ENCODE peak calls at places on chromosomes 3 and 15, in four cellular contexts. H, Z, P and D are unnamed samples. For H3K36me3, the result is how much of the 10 kb centered on the place peaks cover.

GRCh38 chr3:35864871-35865270 is 225.5 kb downstream of the ARPP21 start:
- DNase-seq in P (no peak), H (no peak), Z (no peak), D (no peak)

GRCh38 chr3:66021731-66022131 is 17.0 kb downstream of the MAGI1 start:
- DNase-seq in H (peak), Z (peak), P (peak), D (peak)

GRCh38 chr15:40891810-40892448 is 2.3 kb upstream of the VPS18 start:
- DNase-seq in Z (peak), H (peak), P (peak), D (no peak)

GRCh38 chr15:83106994-83107840 is at the start of gene TM6SF1:
- DNase-seq in P (no peak), H (peak), Z (no peak), D (no peak)

GRCh38 chr15:77025941-77026411 is 31.1 kb downstream of the PSTPIP1 start:
- DNase-seq in Z (no peak), H (no peak), P (no peak), D (no peak)

GRCh38 chr3:183244219-183244618 is 8.8 kb upstream of the B3GNT5 start:
- DNase-seq in P (no peak), Z (peak), H (no peak), D (peak)

GRCh38 chr3:113560845-113561623 is 28.7 kb downstream of the SIDT1 start:
- DNase-seq in P (peak), Z (peak), H (no peak), D (no peak)

GRCh38 chr3:15539066-15539465 is 17.6 kb upstream of the COLQ start:
- DNase-seq in Z (no peak), P (no peak), H (no peak), D (no peak)

GRCh38 chr3:127195417-127195816 is 2.5 kb downstream of the PRR23E start:
- DNase-seq in P (no peak), H (no peak), Z (no peak), D (no peak)

GRCh38 chr15:80152896-80153876 is at the start of gene FAH:
- DNase-seq in P (peak), H (no peak), Z (peak), D (peak)

GRCh38 chr3:55579499-55579898 is 92.4 kb upstream of the WNT5A start:
- DNase-seq in Z (no peak), P (no peak), H (no peak), D (no peak)

DNA sequence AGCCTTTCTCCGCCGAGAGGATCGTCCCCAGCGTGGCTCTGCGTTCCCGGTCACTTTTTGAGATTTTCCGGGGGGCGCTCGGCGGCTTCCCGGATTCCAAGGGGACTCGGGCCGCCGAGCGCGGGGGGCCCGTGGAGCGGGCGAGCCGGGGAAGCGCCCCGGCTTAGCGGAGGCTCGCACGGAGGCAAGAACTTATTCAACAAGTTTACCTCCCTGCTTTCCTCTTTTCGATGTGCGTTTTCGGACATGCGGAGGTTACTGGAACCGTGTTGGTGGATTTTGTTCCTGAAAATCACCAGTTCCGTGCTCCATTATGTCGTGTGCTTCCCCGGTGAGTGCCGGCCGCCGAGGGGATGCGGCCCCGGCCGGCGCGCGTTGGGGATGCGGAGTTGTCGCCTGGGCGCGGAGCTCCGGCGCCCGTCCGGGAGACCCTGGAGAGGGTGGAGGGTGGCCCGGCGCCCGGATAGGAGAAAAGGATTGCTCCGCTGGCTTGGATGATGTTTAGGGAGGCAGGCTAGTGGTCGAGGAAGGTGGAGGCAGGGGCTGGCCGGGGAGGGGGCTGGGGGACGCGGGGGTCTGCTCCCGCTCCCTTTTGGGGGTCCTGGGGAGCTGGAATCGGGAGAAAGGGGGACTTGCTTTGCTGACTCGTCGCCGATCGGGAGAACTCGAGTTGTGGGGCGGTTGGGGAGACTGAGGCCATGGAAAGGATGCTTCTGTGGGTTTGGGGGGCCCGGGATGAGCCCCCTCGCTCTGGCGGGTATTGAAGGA is 855 bp downstream of the PTPRG start:
- DNase-seq in Z (no peak), H (peak), P (no peak), D (no peak)
- H3K4me2 ChIP-seq in Z (peak), H (peak), P (peak), D (peak)

DNA sequence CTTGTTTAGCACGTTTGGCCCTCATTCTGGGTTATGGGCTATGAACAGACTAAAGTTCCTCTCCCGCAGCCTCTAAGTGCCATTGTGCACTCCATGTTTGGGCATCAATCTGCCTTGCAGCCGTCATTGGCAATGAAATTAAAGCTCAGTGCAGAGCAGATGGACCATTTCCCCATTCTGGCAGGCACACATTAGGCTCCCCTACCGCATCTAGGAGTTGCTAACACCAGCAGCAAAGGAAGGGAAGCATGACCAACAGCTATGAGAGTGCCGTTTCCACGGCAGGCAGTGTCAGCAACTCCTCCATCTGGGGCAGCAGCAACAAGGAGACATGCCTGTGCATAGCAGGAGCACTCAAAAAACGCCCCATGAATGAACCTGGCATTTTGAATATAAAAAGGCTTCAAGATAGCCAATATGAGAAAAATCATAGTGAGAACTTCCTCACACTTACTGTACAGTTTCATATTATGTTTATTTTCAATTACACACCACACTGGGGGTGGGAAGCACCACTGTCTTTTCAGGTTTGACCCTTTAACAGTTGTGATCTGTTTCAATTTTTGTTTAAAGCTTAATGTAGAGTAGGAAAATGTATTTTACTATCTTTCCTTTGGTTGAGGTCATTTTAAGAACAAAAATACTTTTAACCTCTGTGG is 218.7 kb downstream of the KCNMB2 start:
- DNase-seq in P (no peak), Z (no peak), H (no peak), D (no peak)
- H3K36me3 ChIP-seq in P (under half), Z (under half), H (under half), D (under half)

GRCh38 chr15:66356359-66357236 is at the start of gene TIPIN:
- DNase-seq in P (peak), Z (peak), H (peak), D (peak)

GRCh38 chr15:66364944-66365343 is 8.5 kb upstream of the TIPIN start:
- DNase-seq in P (no peak), H (no peak), Z (no peak), D (no peak)

GRCh38 chr15:66362776-66363175 is 6.3 kb upstream of the TIPIN start:
- DNase-seq in Z (no peak), P (no peak), H (no peak), D (no peak)

GRCh38 chr15:66356069-66356358 is 471 bp downstream of the TIPIN start:
- DNase-seq in Z (no peak), P (no peak), H (no peak), D (no peak)

GRCh38 chr15:66359740-66360139 is 3.3 kb upstream of the TIPIN start:
- DNase-seq in P (no peak), Z (peak), H (peak), D (no peak)
- H3K4me2 ChIP-seq in P (no peak), Z (peak), H (no peak), D (no peak)

DNA sequence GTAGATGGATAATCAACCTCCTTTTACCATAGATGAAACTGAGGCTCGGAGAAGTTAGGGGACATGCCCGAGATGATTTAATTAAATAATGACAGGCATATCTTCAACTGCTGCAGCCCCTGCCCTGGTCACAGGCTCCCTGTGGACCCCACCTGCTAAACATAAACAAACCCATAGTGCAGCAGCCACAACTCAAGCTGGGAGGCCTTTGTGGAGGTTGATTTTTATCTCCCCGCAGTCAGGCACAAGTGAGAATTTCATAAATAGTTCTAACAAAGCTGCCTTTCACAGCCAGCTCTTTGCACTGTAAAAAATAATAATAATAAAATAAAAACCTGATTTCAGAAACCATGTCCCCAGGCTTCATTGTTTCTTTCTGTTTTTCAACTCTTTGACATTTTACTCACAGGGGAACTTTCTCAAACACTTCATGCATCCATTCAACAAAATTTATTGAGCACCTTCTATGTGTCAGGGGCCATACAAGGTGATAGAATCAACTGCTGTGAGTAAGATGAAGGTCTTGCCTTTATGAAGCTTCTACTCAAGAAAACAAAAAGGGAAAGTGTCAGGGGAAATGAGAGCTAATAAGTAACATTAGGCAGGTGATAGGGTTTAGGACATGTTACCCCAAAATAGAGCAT is 393.6 kb upstream of the PROK2 start:
- DNase-seq in Z (no peak), H (no peak), P (no peak), D (no peak)
- H3K36me3 ChIP-seq in Z (under half), H (under half), P (under half), D (under half)